ENCODE peak calls at places on chromosomes 3 and 15, in seven cellular contexts. One of them, this sample, is unnamed.
A peak's percentile ranks its signal among the peaks of the same experiment; 100 is the strongest.

GRCh38 chr3:148642214-148642613 is 55.5 kb upstream of the AGTR1 start:
- DNase-seq in GM23338: no peak
- DNase-seq in K562: no peak
- DNase-seq in breast epithelium: no peak
- DNase-seq in SK-N-SH: no peak
- DNase-seq in H1: no peak
- DNase-seq in HL-60: no peak
- DNase-seq in this sample: no peak

GRCh38 chr15:45333550-45333949 is 44.8 kb downstream of the GATM start:
- DNase-seq in GM23338: no peak
- DNase-seq in K562: no peak
- DNase-seq in breast epithelium: no peak
- DNase-seq in SK-N-SH: peak; percentile 59
- DNase-seq in H1: no peak
- DNase-seq in HL-60: no peak
- DNase-seq in this sample: no peak

GRCh38 chr3:186843039-186843432 is 526 bp downstream of the ADIPOQ start:
- DNase-seq in GM23338: no peak
- DNase-seq in K562: no peak
- DNase-seq in breast epithelium: no peak
- DNase-seq in SK-N-SH: no peak
- DNase-seq in H1: no peak
- DNase-seq in HL-60: no peak
- DNase-seq in this sample: no peak

GRCh38 chr3:127173516-127174166 is 19.3 kb upstream of the PRR23E start:
- DNase-seq in GM23338: no peak
- DNase-seq in K562: no peak
- DNase-seq in breast epithelium: no peak
- DNase-seq in SK-N-SH: no peak
- DNase-seq in H1: no peak
- DNase-seq in HL-60: no peak
- DNase-seq in this sample: no peak

GRCh38 chr3:8296466-8296865 is 205.2 kb upstream of the LMCD1 start:
- DNase-seq in GM23338: no peak
- DNase-seq in K562: no peak
- DNase-seq in breast epithelium: no peak
- DNase-seq in SK-N-SH: no peak
- DNase-seq in H1: no peak
- DNase-seq in HL-60: no peak
- DNase-seq in this sample: no peak

GRCh38 chr3:183359036-183359435 is 69.4 kb downstream of the MCF2L2 start:
- DNase-seq in GM23338: no peak
- DNase-seq in K562: no peak
- DNase-seq in breast epithelium: no peak
- DNase-seq in SK-N-SH: no peak
- DNase-seq in H1: no peak
- DNase-seq in HL-60: no peak
- DNase-seq in this sample: no peak

GRCh38 chr3:56923546-56924224 is 121.9 kb upstream of the ARHGEF3 start:
- DNase-seq in GM23338: peak; percentile 49
- DNase-seq in K562: peak; percentile 2
- DNase-seq in breast epithelium: no peak
- DNase-seq in SK-N-SH: no peak
- DNase-seq in H1: no peak
- DNase-seq in HL-60: no peak
- DNase-seq in this sample: no peak

GRCh38 chr3:47601310-47601709 is 22.6 kb upstream of the CSPG5 start:
- DNase-seq in GM23338: no peak
- DNase-seq in K562: no peak
- DNase-seq in breast epithelium: no peak
- DNase-seq in SK-N-SH: no peak
- DNase-seq in H1: no peak
- DNase-seq in HL-60: no peak
- DNase-seq in this sample: no peak

GRCh38 chr3:131036200-131036816 is 9.6 kb downstream of the NEK11 start:
- DNase-seq in GM23338: no peak
- DNase-seq in K562: no peak
- DNase-seq in breast epithelium: no peak
- DNase-seq in SK-N-SH: no peak
- DNase-seq in H1: no peak
- DNase-seq in HL-60: no peak
- DNase-seq in this sample: no peak

GRCh38 chr3:67296039-67296892 is 298.2 kb downstream of the KBTBD8 start:
- DNase-seq in GM23338: peak; percentile 70
- DNase-seq in K562: no peak
- DNase-seq in breast epithelium: no peak
- DNase-seq in SK-N-SH: no peak
- DNase-seq in H1: peak; percentile 25
- DNase-seq in HL-60: no peak
- DNase-seq in this sample: no peak

GRCh38 chr15:37038716-37039106 is 61.6 kb downstream of the MEIS2 start:
- DNase-seq in GM23338: no peak
- DNase-seq in K562: no peak
- DNase-seq in breast epithelium: no peak
- DNase-seq in SK-N-SH: peak; percentile 27
- DNase-seq in H1: no peak
- DNase-seq in HL-60: no peak
- DNase-seq in this sample: no peak

GRCh38 chr3:127088511-127089430 is 104.2 kb upstream of the PRR23E start:
- DNase-seq in GM23338: no peak
- DNase-seq in K562: no peak
- DNase-seq in breast epithelium: no peak
- DNase-seq in SK-N-SH: peak; percentile 67
- DNase-seq in H1: no peak
- DNase-seq in HL-60: no peak
- DNase-seq in this sample: peak; percentile 69

GRCh38 chr3:19029837-19030835 is 118.2 kb upstream of the KCNH8 start:
- DNase-seq in GM23338: peak; percentile 61
- DNase-seq in K562: no peak
- DNase-seq in breast epithelium: no peak
- DNase-seq in SK-N-SH: peak; percentile 3
- DNase-seq in H1: no peak
- DNase-seq in HL-60: no peak
- DNase-seq in this sample: no peak

GRCh38 chr3:72604287-72604686 is 244.0 kb downstream of the SHQ1 start:
- DNase-seq in GM23338: no peak
- DNase-seq in K562: no peak
- DNase-seq in breast epithelium: no peak
- DNase-seq in SK-N-SH: no peak
- DNase-seq in H1: no peak
- DNase-seq in HL-60: no peak
- DNase-seq in this sample: no peak

GRCh38 chr15:25056484-25057429 is 102.0 kb downstream of the SNRPN start:
- DNase-seq in GM23338: peak; percentile 47
- DNase-seq in K562: peak; percentile 13
- DNase-seq in breast epithelium: no peak
- DNase-seq in SK-N-SH: no peak
- DNase-seq in H1: no peak
- DNase-seq in HL-60: no peak
- DNase-seq in this sample: peak; percentile 63

GRCh38 chr15:58361291-58361759 is 70.5 kb upstream of the LIPC start:
- DNase-seq in GM23338: no peak
- DNase-seq in K562: no peak
- DNase-seq in breast epithelium: no peak
- DNase-seq in SK-N-SH: no peak
- DNase-seq in H1: no peak
- DNase-seq in HL-60: peak; percentile 62
- DNase-seq in this sample: no peak

GRCh38 chr3:173932624-173933023 is 535.1 kb downstream of the NLGN1 start:
- DNase-seq in GM23338: no peak
- DNase-seq in K562: no peak
- DNase-seq in breast epithelium: no peak
- DNase-seq in SK-N-SH: no peak
- DNase-seq in H1: no peak
- DNase-seq in HL-60: no peak
- DNase-seq in this sample: no peak

GRCh38 chr3:57805674-57806073 is 49.6 kb downstream of the SLMAP start:
- DNase-seq in GM23338: peak; percentile 69
- DNase-seq in K562: peak; percentile 71
- DNase-seq in breast epithelium: no peak
- DNase-seq in SK-N-SH: no peak
- DNase-seq in H1: peak; percentile 27
- DNase-seq in HL-60: no peak
- DNase-seq in this sample: no peak

GRCh38 chr3:104316118-104316517 is 1050.6 kb upstream of the ALCAM start:
- DNase-seq in GM23338: no peak
- DNase-seq in K562: no peak
- DNase-seq in breast epithelium: no peak
- DNase-seq in SK-N-SH: no peak
- DNase-seq in H1: no peak
- DNase-seq in HL-60: no peak
- DNase-seq in this sample: no peak

GRCh38 chr3:126629999-126630398 is 24.9 kb downstream of the TXNRD3 start:
- DNase-seq in GM23338: no peak
- DNase-seq in K562: peak; percentile 30
- DNase-seq in breast epithelium: no peak
- DNase-seq in SK-N-SH: no peak
- DNase-seq in H1: no peak
- DNase-seq in HL-60: no peak
- DNase-seq in this sample: no peak

GRCh38 chr3:144112437-144112836 is 140.8 kb downstream of the DIPK2A start:
- DNase-seq in GM23338: no peak
- DNase-seq in K562: no peak
- DNase-seq in breast epithelium: no peak
- DNase-seq in SK-N-SH: no peak
- DNase-seq in H1: no peak
- DNase-seq in HL-60: no peak
- DNase-seq in this sample: no peak

GRCh38 chr15:94083467-94083991 is 147.8 kb upstream of the MCTP2 start:
- DNase-seq in GM23338: no peak
- DNase-seq in K562: no peak
- DNase-seq in breast epithelium: no peak
- DNase-seq in SK-N-SH: no peak
- DNase-seq in H1: no peak
- DNase-seq in HL-60: no peak
- DNase-seq in this sample: no peak

GRCh38 chr3:156811092-156811862 is 14.9 kb upstream of the LEKR1 start:
- DNase-seq in GM23338: no peak
- DNase-seq in K562: no peak
- DNase-seq in breast epithelium: no peak
- DNase-seq in SK-N-SH: no peak
- DNase-seq in H1: no peak
- DNase-seq in HL-60: peak; percentile 40
- DNase-seq in this sample: no peak

GRCh38 chr3:4517095-4517494 is 23.9 kb downstream of the ITPR1 start:
- DNase-seq in GM23338: no peak
- DNase-seq in K562: no peak
- DNase-seq in breast epithelium: no peak
- DNase-seq in SK-N-SH: no peak
- DNase-seq in H1: no peak
- DNase-seq in HL-60: no peak
- DNase-seq in this sample: no peak
- TF ChIP-seq POLR2AphosphoS5 in GM23338: no peak
- TF ChIP-seq POLR2AphosphoS5 in K562: no peak
- TF ChIP-seq POLR2AphosphoS5 in breast epithelium: no peak
- TF ChIP-seq POLR2AphosphoS5 in SK-N-SH: no peak
- TF ChIP-seq POLR2AphosphoS5 in H1: no peak
- TF ChIP-seq POLR2AphosphoS5 in HL-60: no peak
- TF ChIP-seq POLR2AphosphoS5 in this sample: no peak

DNA sequence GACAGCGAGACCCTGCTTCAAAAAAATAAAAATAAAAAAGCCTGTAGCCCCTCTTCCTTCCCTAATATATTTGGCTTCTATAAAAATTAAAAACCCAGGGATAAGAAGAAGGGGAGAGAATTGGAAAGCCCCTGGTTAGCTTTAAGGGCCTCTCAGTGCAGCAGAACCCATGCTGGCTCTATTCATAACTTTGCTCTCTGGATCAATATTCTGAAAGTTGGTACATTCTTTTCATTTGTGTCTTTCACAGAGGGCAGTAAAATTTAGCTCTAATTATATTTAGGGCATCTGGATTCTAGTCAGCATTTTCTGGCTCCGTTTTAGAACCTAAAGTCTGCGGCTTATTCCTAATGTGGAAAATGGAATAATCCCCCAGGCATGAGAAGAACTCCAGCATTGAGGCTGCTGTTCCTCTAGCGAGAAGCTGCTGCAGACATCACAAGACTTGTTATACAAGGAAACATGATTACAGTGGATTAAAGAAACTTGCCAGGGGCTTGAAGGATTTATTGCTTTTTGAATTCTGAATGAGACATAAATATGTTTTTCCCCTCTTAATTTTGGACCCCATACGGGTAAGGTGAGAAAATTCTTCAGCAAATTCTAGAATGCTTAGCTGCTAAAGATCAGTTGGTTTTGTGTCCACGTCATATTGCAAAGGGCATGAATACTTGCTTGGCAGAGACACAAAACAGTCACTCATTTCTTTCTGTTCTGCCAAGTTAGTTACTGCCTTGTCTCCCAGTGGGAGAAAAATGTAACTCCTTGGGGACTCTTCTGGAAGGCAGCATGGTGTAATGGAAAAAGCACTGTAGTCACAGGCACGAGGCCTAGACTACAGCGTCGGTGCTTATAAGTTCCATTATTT is 177.7 kb downstream of the VGLL4 start:
- DNase-seq in GM23338: no peak
- DNase-seq in K562: no peak
- DNase-seq in breast epithelium: no peak
- DNase-seq in SK-N-SH: peak; percentile 38
- DNase-seq in H1: no peak
- DNase-seq in HL-60: no peak
- DNase-seq in this sample: no peak
- TF ChIP-seq POLR2AphosphoS5 in GM23338: no peak
- TF ChIP-seq POLR2AphosphoS5 in K562: no peak
- TF ChIP-seq POLR2AphosphoS5 in breast epithelium: no peak
- TF ChIP-seq POLR2AphosphoS5 in SK-N-SH: peak; percentile 19
- TF ChIP-seq POLR2AphosphoS5 in H1: no peak
- TF ChIP-seq POLR2AphosphoS5 in HL-60: no peak
- TF ChIP-seq POLR2AphosphoS5 in this sample: no peak

GRCh38 chr3:69761896-69762789 is 22.9 kb downstream of the MITF start:
- DNase-seq in GM23338: no peak
- DNase-seq in K562: no peak
- DNase-seq in breast epithelium: no peak
- DNase-seq in SK-N-SH: no peak
- DNase-seq in H1: no peak
- DNase-seq in HL-60: no peak
- DNase-seq in this sample: no peak
- TF ChIP-seq POLR2AphosphoS5 in GM23338: no peak
- TF ChIP-seq POLR2AphosphoS5 in K562: no peak
- TF ChIP-seq POLR2AphosphoS5 in breast epithelium: no peak
- TF ChIP-seq POLR2AphosphoS5 in SK-N-SH: no peak
- TF ChIP-seq POLR2AphosphoS5 in H1: no peak
- TF ChIP-seq POLR2AphosphoS5 in HL-60: no peak
- TF ChIP-seq POLR2AphosphoS5 in this sample: no peak

DNA sequence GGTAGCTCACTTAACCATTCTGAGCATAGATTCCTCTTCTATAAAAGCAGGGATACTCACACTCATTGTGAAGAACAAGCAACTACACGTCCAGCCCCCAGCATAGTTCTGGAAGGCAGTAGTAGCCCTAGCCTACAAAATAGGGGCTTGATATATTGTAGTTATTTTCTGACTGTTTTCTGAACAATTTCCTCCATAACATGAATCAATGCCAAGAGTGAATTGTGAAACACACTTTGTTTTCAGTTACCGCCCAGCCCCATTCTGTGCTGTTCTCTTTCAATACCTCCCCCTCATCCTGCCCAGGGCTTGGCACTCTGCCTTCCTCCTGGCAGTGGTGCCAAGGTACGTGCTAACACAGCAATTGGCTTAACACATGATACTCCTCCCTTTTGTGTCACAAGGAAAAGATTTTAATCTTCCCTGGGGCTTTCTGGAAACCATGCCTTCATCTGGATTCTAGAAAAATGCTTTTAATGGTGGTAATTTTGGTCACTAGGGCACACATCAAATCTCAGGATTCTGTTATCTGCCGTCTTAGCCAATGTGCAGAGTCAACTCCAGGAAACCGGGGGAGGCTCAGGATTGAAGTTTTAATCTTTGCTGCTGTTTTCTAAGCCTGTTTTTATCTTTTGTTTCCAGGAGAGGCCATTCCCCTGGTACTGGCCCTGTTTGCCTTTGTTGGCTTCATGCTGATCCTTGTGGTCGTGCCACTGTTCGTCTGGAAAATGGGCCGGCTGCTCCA is 37.2 kb downstream of the IL20RB start:
- DNase-seq in GM23338: no peak
- DNase-seq in K562: no peak
- DNase-seq in breast epithelium: peak; percentile 83
- DNase-seq in SK-N-SH: peak; percentile 32
- DNase-seq in H1: no peak
- DNase-seq in HL-60: no peak
- DNase-seq in this sample: no peak
- TF ChIP-seq POLR2AphosphoS5 in GM23338: no peak
- TF ChIP-seq POLR2AphosphoS5 in K562: no peak
- TF ChIP-seq POLR2AphosphoS5 in breast epithelium: peak; percentile 86
- TF ChIP-seq POLR2AphosphoS5 in SK-N-SH: no peak
- TF ChIP-seq POLR2AphosphoS5 in H1: no peak
- TF ChIP-seq POLR2AphosphoS5 in HL-60: no peak
- TF ChIP-seq POLR2AphosphoS5 in this sample: peak; percentile 81

This sample was measured in spleen.